ENCODE peak calls at places on chromosomes 16 and 17, in four cellular contexts. One of them, this sample, is unnamed.

GRCh38 chr16:80459331-80459777 is 81.4 kb upstream of the DYNLRB2 start:
- DNase-seq in HepG2: no peak
- DNase-seq in K562: no peak
- DNase-seq in GM12878: no peak
- DNase-seq in this sample: no peak

GRCh38 chr17:6681176-6681575 is 29.6 kb downstream of the C17orf100 start:
- DNase-seq in K562: no peak
- DNase-seq in GM12878: no peak
- DNase-seq in HepG2: no peak
- DNase-seq in this sample: no peak

GRCh38 chr16:88320947-88321634 is 61.7 kb upstream of the ZNF469 start:
- DNase-seq in GM12878: no peak
- DNase-seq in HepG2: no peak
- DNase-seq in K562: peak
- DNase-seq in this sample: no peak

GRCh38 chr16:8919934-8920465 is 37.8 kb downstream of the LITAFD start:
- DNase-seq in HepG2: no peak
- DNase-seq in GM12878: no peak
- DNase-seq in K562: no peak
- DNase-seq in this sample: no peak

GRCh38 chr17:51434434-51435170 is 174.3 kb downstream of the UTP18 start:
- DNase-seq in HepG2: no peak
- DNase-seq in K562: no peak
- DNase-seq in GM12878: no peak
- DNase-seq in this sample: no peak

GRCh38 chr16:72262711-72263110 is 90.8 kb upstream of the PMFBP1 start:
- DNase-seq in K562: no peak
- DNase-seq in GM12878: no peak
- DNase-seq in HepG2: no peak
- DNase-seq in this sample: no peak

GRCh38 chr16:30368122-30368791 is 2.0 kb downstream of the TBC1D10B start:
- DNase-seq in GM12878: no peak
- DNase-seq in HepG2: no peak
- DNase-seq in K562: peak
- DNase-seq in this sample: no peak

GRCh38 chr16:69926241-69926640 is 24.9 kb upstream of the CLEC18A start:
- DNase-seq in GM12878: no peak
- DNase-seq in K562: no peak
- DNase-seq in HepG2: no peak
- DNase-seq in this sample: no peak

GRCh38 chr16:47013172-47013571 is 39.7 kb upstream of the DNAJA2 start:
- DNase-seq in GM12878: no peak
- DNase-seq in HepG2: no peak
- DNase-seq in K562: no peak
- DNase-seq in this sample: no peak

GRCh38 chr16:72168365-72168764 is 3.6 kb downstream of the PMFBP1 start:
- DNase-seq in K562: no peak
- DNase-seq in HepG2: no peak
- DNase-seq in GM12878: no peak
- DNase-seq in this sample: peak

GRCh38 chr16:70478912-70479341 is 24.5 kb downstream of the FCSK start:
- DNase-seq in K562: no peak
- DNase-seq in HepG2: no peak
- DNase-seq in GM12878: no peak
- DNase-seq in this sample: no peak

GRCh38 chr16:60755907-60756306 is 1280.3 kb downstream of the CDH8 start:
- DNase-seq in K562: no peak
- DNase-seq in GM12878: no peak
- DNase-seq in HepG2: no peak
- DNase-seq in this sample: no peak

GRCh38 chr17:44279586-44280344 is 11.8 kb upstream of the SLC4A1 start:
- DNase-seq in GM12878: peak
- DNase-seq in K562: peak
- DNase-seq in HepG2: peak
- DNase-seq in this sample: no peak

GRCh38 chr17:61349350-61349749 is 50.3 kb upstream of the TBX2 start:
- DNase-seq in GM12878: no peak
- DNase-seq in HepG2: peak
- DNase-seq in K562: peak
- DNase-seq in this sample: no peak

GRCh38 chr17:4947010-4947410 is 1.3 kb downstream of the PFN1 start:
- DNase-seq in HepG2: no peak
- DNase-seq in K562: peak
- DNase-seq in GM12878: no peak
- DNase-seq in this sample: no peak

GRCh38 chr17:4490637-4491061 is 8.0 kb upstream of the SPNS2 start:
- DNase-seq in HepG2: no peak
- DNase-seq in K562: no peak
- DNase-seq in GM12878: no peak
- DNase-seq in this sample: no peak

GRCh38 chr16:24976061-24976779 is 38.9 kb downstream of the ARHGAP17 start:
- DNase-seq in K562: no peak
- DNase-seq in GM12878: no peak
- DNase-seq in HepG2: no peak
- DNase-seq in this sample: no peak

GRCh38 chr16:88305176-88305575 is 77.6 kb upstream of the ZNF469 start:
- DNase-seq in GM12878: no peak
- DNase-seq in HepG2: no peak
- DNase-seq in K562: no peak
- DNase-seq in this sample: no peak

GRCh38 chr16:85523602-85524364 is 89.3 kb upstream of the GSE1 start:
- DNase-seq in K562: peak
- DNase-seq in HepG2: peak
- DNase-seq in GM12878: no peak
- DNase-seq in this sample: peak

GRCh38 chr17:49407981-49408501 is 6.6 kb downstream of the PHB1 start:
- DNase-seq in HepG2: peak
- DNase-seq in K562: peak
- DNase-seq in GM12878: no peak
- DNase-seq in this sample: peak

GRCh38 chr16:1932050-1933028 is 10.7 kb downstream of the MSRB1 start:
- DNase-seq in GM12878: no peak
- DNase-seq in K562: no peak
- DNase-seq in HepG2: peak
- DNase-seq in this sample: no peak

GRCh38 chr17:40509626-40510327 is 8.4 kb upstream of the TNS4 start:
- DNase-seq in K562: no peak
- DNase-seq in GM12878: no peak
- DNase-seq in HepG2: no peak
- DNase-seq in this sample: no peak
- TF ChIP-seq NFIC in K562: no peak
- TF ChIP-seq NFIC in GM12878: no peak
- TF ChIP-seq NFIC in HepG2: no peak
- TF ChIP-seq NFIC in this sample: no peak

GRCh38 chr17:17511971-17512858 is 16.0 kb upstream of the RASD1 start:
- DNase-seq in GM12878: no peak
- DNase-seq in HepG2: no peak
- DNase-seq in K562: no peak
- DNase-seq in this sample: no peak
- TF ChIP-seq NFIC in GM12878: no peak
- TF ChIP-seq NFIC in HepG2: no peak
- TF ChIP-seq NFIC in K562: no peak
- TF ChIP-seq NFIC in this sample: peak

DNA sequence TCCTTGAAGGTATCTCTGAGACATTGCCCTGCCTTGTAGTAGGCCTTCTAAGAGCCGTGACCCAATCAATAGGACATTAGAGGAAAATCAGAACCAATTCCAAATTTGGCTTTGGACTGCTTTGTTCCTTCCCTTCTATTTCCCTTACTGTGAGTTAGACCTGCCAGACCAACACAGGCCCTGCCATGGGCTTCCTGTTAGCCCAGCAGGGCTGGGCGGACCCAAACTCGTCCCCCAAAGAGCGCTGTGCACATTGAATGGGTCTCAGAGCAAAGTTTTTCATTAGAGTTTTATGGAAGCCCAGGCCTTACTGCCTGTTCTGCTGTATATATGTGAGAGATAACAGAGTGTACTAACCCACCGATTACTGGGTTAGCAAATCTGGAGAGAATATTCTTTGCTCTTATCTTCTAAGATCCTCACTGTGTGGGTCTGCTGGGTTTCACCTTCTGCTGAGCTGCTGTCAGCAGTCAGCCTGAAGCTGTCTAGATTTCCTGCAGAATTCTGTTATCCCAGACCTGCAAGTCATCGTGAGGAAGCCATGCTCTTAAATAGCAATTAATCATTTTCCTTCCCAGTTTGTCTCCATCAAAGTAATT is 5.7 kb downstream of the ARHGAP44 start:
- DNase-seq in GM12878: no peak
- DNase-seq in HepG2: no peak
- DNase-seq in K562: no peak
- DNase-seq in this sample: no peak
- TF ChIP-seq NFIC in GM12878: no peak
- TF ChIP-seq NFIC in HepG2: no peak
- TF ChIP-seq NFIC in K562: no peak
- TF ChIP-seq NFIC in this sample: no peak

DNA sequence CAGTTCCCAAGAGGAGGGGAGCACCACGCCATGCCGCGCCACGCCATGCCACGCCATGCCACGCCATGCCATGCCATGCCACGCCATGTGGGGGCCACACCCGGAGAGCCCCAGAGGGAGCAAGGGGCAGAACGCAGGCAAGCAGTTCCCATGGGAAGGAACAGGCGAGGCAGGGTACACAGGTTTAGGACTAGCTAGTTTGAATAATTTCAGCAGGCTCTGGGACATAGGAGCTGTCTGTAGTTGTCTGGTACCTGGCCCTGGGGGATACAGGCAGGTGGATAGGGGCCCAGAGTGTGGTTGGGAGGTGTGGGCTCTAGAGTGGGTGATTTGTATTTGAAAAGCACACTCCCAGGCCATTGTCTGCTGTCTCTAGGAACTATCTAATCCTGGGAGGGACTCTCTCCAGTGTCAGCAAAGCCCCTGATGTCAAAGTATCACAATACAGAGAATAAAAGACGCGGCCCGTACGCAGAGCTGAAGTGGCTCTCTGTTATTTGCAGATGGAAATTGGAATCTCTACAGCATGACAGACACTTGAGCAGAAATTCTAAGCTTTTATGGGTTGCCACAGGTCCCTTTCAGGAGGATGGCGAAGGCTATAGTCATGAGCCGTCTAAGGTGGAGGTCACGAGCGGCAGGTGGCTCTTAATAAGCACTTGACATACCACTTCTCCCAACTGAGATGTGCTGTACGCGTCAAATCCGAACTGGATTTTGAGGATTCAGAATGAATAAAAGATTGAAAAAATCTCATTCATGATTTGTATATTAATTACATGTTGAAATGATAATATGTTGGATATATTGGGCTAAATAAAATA is 220.8 kb upstream of the TNRC6C start:
- DNase-seq in K562: no peak
- DNase-seq in HepG2: no peak
- DNase-seq in GM12878: no peak
- DNase-seq in this sample: no peak
- TF ChIP-seq NFIC in K562: no peak
- TF ChIP-seq NFIC in HepG2: no peak
- TF ChIP-seq NFIC in GM12878: no peak
- TF ChIP-seq NFIC in this sample: no peak

DNA sequence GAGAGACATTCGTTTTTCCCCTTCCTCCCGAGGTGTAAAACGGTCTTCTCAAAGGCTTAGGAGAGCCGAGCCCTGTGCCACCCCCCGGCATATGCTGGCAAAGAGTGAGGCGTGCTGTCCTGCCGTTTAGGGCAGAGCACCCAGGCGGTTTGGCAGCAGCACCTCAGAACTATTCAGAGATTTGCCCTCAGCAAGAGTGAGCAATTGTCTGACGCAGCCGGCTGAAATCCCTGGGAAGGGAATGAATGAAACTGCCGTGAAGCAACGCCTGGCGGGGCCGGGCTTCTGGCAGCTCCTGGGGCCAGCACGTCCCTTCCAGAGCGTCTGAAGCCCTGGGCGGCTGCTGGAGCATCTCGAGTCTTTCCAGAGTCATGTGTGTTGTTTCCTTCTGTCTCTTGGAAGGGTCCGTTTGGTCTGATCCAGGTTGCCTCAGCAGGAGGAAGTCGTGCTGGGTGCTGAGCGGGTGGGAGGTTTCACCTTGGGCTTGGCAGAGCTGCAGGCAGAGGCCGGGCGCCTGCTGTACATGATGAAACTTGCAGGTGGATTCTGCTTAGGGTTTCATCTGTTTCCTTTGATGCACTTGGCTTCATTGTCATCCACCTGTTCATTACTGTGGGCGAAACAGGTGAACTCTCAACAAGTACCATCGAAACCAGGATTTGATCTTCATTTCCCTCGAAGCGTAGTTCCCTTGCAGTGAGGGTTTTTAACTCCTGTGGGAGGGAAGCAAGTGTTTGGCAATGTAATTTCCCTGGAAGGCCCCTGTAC is 35.4 kb downstream of the TBCD start:
- DNase-seq in K562: no peak
- DNase-seq in GM12878: no peak
- DNase-seq in HepG2: no peak
- DNase-seq in this sample: no peak
- TF ChIP-seq NFIC in K562: no peak
- TF ChIP-seq NFIC in GM12878: no peak
- TF ChIP-seq NFIC in HepG2: no peak
- TF ChIP-seq NFIC in this sample: no peak

GRCh38 chr17:77505460-77505769 is 364.6 kb downstream of the SEC14L1 start:
- DNase-seq in HepG2: no peak
- DNase-seq in K562: no peak
- DNase-seq in GM12878: no peak
- DNase-seq in this sample: no peak

GRCh38 chr17:77506371-77506991 is 365.7 kb downstream of the SEC14L1 start:
- DNase-seq in K562: no peak
- DNase-seq in GM12878: no peak
- DNase-seq in HepG2: no peak
- DNase-seq in this sample: peak

GRCh38 chr17:77509089-77509488 is 368.3 kb downstream of the SEC14L1 start:
- DNase-seq in K562: no peak
- DNase-seq in GM12878: no peak
- DNase-seq in HepG2: no peak
- DNase-seq in this sample: no peak

GRCh38 chr17:77508047-77508715 is 367.4 kb downstream of the SEC14L1 start:
- DNase-seq in HepG2: peak
- DNase-seq in GM12878: no peak
- DNase-seq in K562: no peak
- DNase-seq in this sample: no peak

GRCh38 chr17:77507116-77507885 is 366.5 kb downstream of the SEC14L1 start:
- DNase-seq in GM12878: no peak
- DNase-seq in HepG2: no peak
- DNase-seq in K562: no peak
- DNase-seq in this sample: peak
- TF ChIP-seq NFIC in GM12878: no peak
- TF ChIP-seq NFIC in HepG2: no peak
- TF ChIP-seq NFIC in K562: no peak
- TF ChIP-seq NFIC in this sample: no peak

DNA sequence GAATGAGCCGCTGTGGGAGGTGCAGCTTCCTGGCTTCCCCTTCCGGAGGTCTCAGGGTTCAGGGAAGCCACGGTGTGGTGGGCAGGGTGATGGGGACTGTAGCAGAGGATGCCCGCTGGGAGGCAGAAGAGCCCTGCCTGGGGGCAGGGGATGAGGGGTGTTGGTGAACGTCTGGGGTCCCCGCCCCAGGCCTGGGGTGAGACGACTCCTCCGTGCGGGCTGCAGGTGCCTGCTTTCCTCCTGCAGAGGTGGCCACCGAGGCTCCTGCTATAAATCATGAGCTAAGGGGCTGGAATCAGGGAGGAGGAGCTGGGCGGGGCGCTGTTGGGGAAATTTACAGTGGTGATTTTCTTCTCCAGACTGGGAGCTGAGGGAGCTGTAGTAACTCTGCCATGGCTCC is 167.0 kb downstream of the MRM1 start:
- DNase-seq in GM12878: no peak
- DNase-seq in K562: no peak
- DNase-seq in HepG2: no peak
- DNase-seq in this sample: no peak
- TF ChIP-seq NFIC in GM12878: no peak
- TF ChIP-seq NFIC in K562: no peak
- TF ChIP-seq NFIC in HepG2: no peak
- TF ChIP-seq NFIC in this sample: no peak

This sample was measured in SK-N-SH.